ENCODE peak calls at places on chromosomes 1 and 21, in ten cellular contexts. G is testis; Z is RWPE1; X is NCI-H1417; O is HuH-7; K is stimulated activated CD4-positive, alpha-beta T cell treated with anti-CD3 and anti-CD28 coated beads, Interleukin-4, amount 100 ng/mL, for 48 hours; R is stimulated activated CD8-positive, alpha-beta memory T cell treated with anti-CD3 and anti-CD28 coated beads, Interleukin-7, amount 100 ng/mL, for 1 hour; T is lower leg skin; U is GM06990; J is HT-29. Y is an unnamed sample.

GRCh38 chr1:203871114-203871875 is 9.9 kb downstream of the SNRPE start:
- DNase-seq in R (no peak), X (peak), K (no peak), O (peak), J (peak), T (no peak), U (no peak), Z (peak), G (peak), Y (peak)

GRCh38 chr1:244970236-244970652 is 105.9 kb upstream of the HNRNPU start:
- DNase-seq in T (no peak), R (peak), O (peak), K (peak), U (peak), G (no peak), Z (peak), X (peak), J (peak), Y (peak)

GRCh38 chr1:15226626-15227286 is 20.3 kb upstream of the FHAD1 start:
- DNase-seq in K (no peak), X (no peak), R (no peak), T (no peak), Z (no peak), J (no peak), G (no peak), U (no peak), O (no peak), Y (no peak)

GRCh38 chr1:3943806-3944620 is 43.9 kb upstream of the C1orf174 start:
- DNase-seq in X (peak), Z (no peak), K (no peak), G (no peak), O (no peak), T (no peak), U (no peak), R (no peak), J (no peak), Y (peak)

GRCh38 chr1:221604948-221605347 is 136.9 kb downstream of the DUSP10 start:
- DNase-seq in Z (no peak), O (no peak), K (no peak), X (no peak), G (no peak), J (no peak), R (no peak), T (no peak), U (no peak), Y (no peak)

GRCh38 chr1:225933072-225933471 is 7.9 kb downstream of the LEFTY2 start:
- DNase-seq in T (no peak), G (no peak), U (no peak), Z (no peak), O (no peak), J (no peak), K (no peak), R (no peak), X (no peak), Y (no peak)

GRCh38 chr1:24606296-24606605 is 36.9 kb upstream of the SRRM1 start:
- DNase-seq in K (no peak), J (no peak), Z (no peak), R (no peak), O (no peak), X (no peak), U (no peak), G (no peak), T (no peak), Y (no peak)

GRCh38 chr1:41975121-41975520 is 56.4 kb upstream of the HIVEP3 start:
- DNase-seq in Z (no peak), T (no peak), J (no peak), G (no peak), K (no peak), R (no peak), O (no peak), X (no peak), U (no peak), Y (no peak)

GRCh38 chr21:37371041-37371397 is 4.4 kb downstream of the DYRK1A start:
- DNase-seq in U (no peak), G (no peak), X (no peak), J (no peak), Z (no peak), R (no peak), T (no peak), O (no peak), K (no peak), Y (no peak)

GRCh38 chr1:36529762-36530260 is 47.1 kb upstream of the CSF3R start:
- DNase-seq in Z (no peak), R (no peak), T (peak), G (no peak), J (no peak), U (no peak), O (no peak), X (no peak), K (no peak), Y (no peak)

GRCh38 chr1:167420510-167420909 is 97.8 kb downstream of the CD247 start:
- DNase-seq in J (no peak), K (no peak), U (no peak), X (no peak), T (no peak), O (no peak), Z (no peak), R (no peak), G (no peak), Y (no peak)

GRCh38 chr1:239061770-239062169 is 324.6 kb upstream of the CHRM3 start:
- DNase-seq in Z (no peak), G (no peak), K (no peak), J (no peak), R (no peak), U (no peak), X (no peak), T (no peak), O (no peak), Y (no peak)

GRCh38 chr1:59105548-59106507 is 191.1 kb upstream of the FGGY start:
- DNase-seq in K (no peak), G (peak), X (no peak), O (no peak), J (no peak), T (no peak), Z (no peak), R (no peak), U (no peak), Y (no peak)

GRCh38 chr1:161790587-161791317 is 24.6 kb downstream of the ATF6 start:
- DNase-seq in R (no peak), K (no peak), Z (no peak), J (no peak), X (no peak), U (no peak), O (no peak), T (no peak), G (no peak), Y (no peak)

GRCh38 chr1:58251415-58252073 is 295.0 kb downstream of the OMA1 start:
- DNase-seq in T (no peak), J (peak), K (no peak), U (no peak), R (no peak), Z (no peak), G (no peak), X (peak), O (peak), Y (no peak)

GRCh38 chr1:227855687-227856086 is 40.2 kb downstream of the PRSS38 start:
- DNase-seq in G (no peak), Z (no peak), X (no peak), O (no peak), R (no peak), T (no peak), J (no peak), U (no peak), K (no peak), Y (no peak)

GRCh38 chr1:77322061-77322900 is 40.5 kb downstream of the AK5 start:
- DNase-seq in T (no peak), O (no peak), U (no peak), X (peak), Z (peak), R (no peak), G (no peak), J (peak), K (no peak), Y (no peak)

GRCh38 chr1:238779676-238780075 is 606.7 kb upstream of the CHRM3 start:
- DNase-seq in Z (no peak), R (no peak), G (no peak), O (no peak), T (no peak), K (no peak), J (no peak), U (no peak), X (no peak), Y (no peak)

GRCh38 chr1:230277201-230277771 is 148.8 kb downstream of the PGBD5 start:
- DNase-seq in J (no peak), T (peak), G (no peak), Z (no peak), U (no peak), O (no peak), K (no peak), R (no peak), X (peak), Y (peak)

GRCh38 chr1:16960560-16961296 is 19.7 kb downstream of the MFAP2 start:
- DNase-seq in O (peak), Z (peak), J (peak), T (peak), U (peak), K (peak), G (peak), R (peak), X (peak), Y (peak)

GRCh38 chr1:14835725-14836124 is 237.2 kb downstream of the KAZN start:
- DNase-seq in J (no peak), K (no peak), U (no peak), Z (no peak), G (no peak), X (no peak), T (no peak), O (no peak), R (no peak), Y (no peak)

GRCh38 chr1:205229916-205230700 is 2.4 kb downstream of the TMCC2 start:
- DNase-seq in G (no peak), U (no peak), T (peak), R (no peak), K (no peak), J (no peak), Z (no peak), O (no peak), X (peak), Y (no peak)

GRCh38 chr1:171645553-171646336 is 6.7 kb downstream of the MYOC start:
- DNase-seq in U (no peak), K (no peak), O (no peak), X (no peak), T (no peak), R (no peak), G (peak), J (no peak), Z (no peak), Y (no peak)

GRCh38 chr1:64482128-64482527 is 12.2 kb downstream of the CACHD1 start:
- DNase-seq in R (no peak), Z (no peak), T (no peak), G (no peak), X (no peak), O (no peak), J (no peak), K (no peak), U (no peak), Y (no peak)

GRCh38 chr1:24142546-24143431 is at the start of gene IL22RA1:
- DNase-seq in O (no peak), U (no peak), T (no peak), R (no peak), G (peak), J (peak), X (peak), Z (peak), K (no peak), Y (no peak)

GRCh38 chr1:182383934-182384333 is 7.7 kb downstream of the GLUL start:
- DNase-seq in Z (no peak), U (no peak), T (no peak), K (no peak), G (no peak), R (no peak), O (no peak), J (no peak), X (peak), Y (no peak)

GRCh38 chr1:172498858-172499257 is 34.1 kb upstream of the SUCO start:
- DNase-seq in J (no peak), T (no peak), K (no peak), O (no peak), X (no peak), Z (no peak), U (no peak), G (no peak), R (no peak), Y (no peak)

GRCh38 chr21:44466351-44466954 is 11.1 kb downstream of the LRRC3 start:
- DNase-seq in R (no peak), O (no peak), X (peak), Z (no peak), G (no peak), J (no peak), K (no peak), T (no peak), U (no peak), Y (no peak)

GRCh38 chr1:110829955-110830553 is 42.9 kb upstream of the CD53 start:
- DNase-seq in J (peak), G (no peak), T (no peak), Z (peak), O (peak), U (peak), R (no peak), X (peak), K (no peak), Y (peak)

GRCh38 chr1:220326578-220326977 is 54.3 kb upstream of the RAB3GAP2 start:
- DNase-seq in R (no peak), T (no peak), X (no peak), G (no peak), J (no peak), K (no peak), O (no peak), U (no peak), Z (peak), Y (no peak)

GRCh38 chr1:6922096-6922931 is 137.1 kb downstream of the CAMTA1 start:
- DNase-seq in U (no peak), J (no peak), O (no peak), K (no peak), T (peak), X (peak), G (peak), Z (no peak), R (no peak), Y (peak)

Y was measured in NCI-H345.